ENCODE peak calls at places on chromosomes 6 and 20, in nine cellular contexts. One of them, this sample, is unnamed.

GRCh38 chr6:16441262-16441661 is 202.9 kb downstream of the GMPR start:
- DNase-seq in stimulated activated CD4-positive, alpha-beta T cell treated with anti-CD3 and anti-CD28 coated beads, Interleukin-12 subunit alpha, Interleukin-12 subunit beta, amount 100 ng/mL, for 48 hours: no peak
- DNase-seq in NCI-H146: no peak
- DNase-seq in endothelial cell: no peak
- DNase-seq in amniotic stem cell: no peak
- DNase-seq in RKO: no peak
- DNase-seq in NCI-H1092 treated with DMSO at 0.1 percent for 48 hours: no peak
- DNase-seq in dermis microvascular lymphatic vessel endothelial cell: no peak
- DNase-seq in stimulated activated naive CD8-positive, alpha-beta T cell treated with anti-CD3 and anti-CD28 coated beads, Interleukin-15, Interleukin-2, amounts not matched to agents 100 U/mL and 50 U/mL, for 24 hours: no peak
- DNase-seq in this sample: no peak

GRCh38 chr6:3334579-3334978 is 75.8 kb downstream of the PSMG4 start:
- DNase-seq in stimulated activated naive CD8-positive, alpha-beta T cell treated with anti-CD3 and anti-CD28 coated beads, Interleukin-15, Interleukin-2, amounts not matched to agents 100 U/mL and 50 U/mL, for 24 hours: no peak
- DNase-seq in NCI-H1092 treated with DMSO at 0.1 percent for 48 hours: peak; percentile 38
- DNase-seq in RKO: no peak
- DNase-seq in dermis microvascular lymphatic vessel endothelial cell: peak; percentile 36
- DNase-seq in amniotic stem cell: no peak
- DNase-seq in NCI-H146: peak; percentile 67
- DNase-seq in stimulated activated CD4-positive, alpha-beta T cell treated with anti-CD3 and anti-CD28 coated beads, Interleukin-12 subunit alpha, Interleukin-12 subunit beta, amount 100 ng/mL, for 48 hours: no peak
- DNase-seq in endothelial cell: no peak
- DNase-seq in this sample: no peak

GRCh38 chr6:129567374-129567773 is 142.6 kb downstream of the ARHGAP18 start:
- DNase-seq in RKO: no peak
- DNase-seq in dermis microvascular lymphatic vessel endothelial cell: peak; percentile 46
- DNase-seq in stimulated activated naive CD8-positive, alpha-beta T cell treated with anti-CD3 and anti-CD28 coated beads, Interleukin-15, Interleukin-2, amounts not matched to agents 100 U/mL and 50 U/mL, for 24 hours: peak; percentile 64
- DNase-seq in NCI-H146: peak; percentile 51
- DNase-seq in NCI-H1092 treated with DMSO at 0.1 percent for 48 hours: peak; percentile 0
- DNase-seq in stimulated activated CD4-positive, alpha-beta T cell treated with anti-CD3 and anti-CD28 coated beads, Interleukin-12 subunit alpha, Interleukin-12 subunit beta, amount 100 ng/mL, for 48 hours: peak; percentile 17
- DNase-seq in endothelial cell: peak; percentile 53
- DNase-seq in amniotic stem cell: no peak
- DNase-seq in this sample: peak; percentile 6

GRCh38 chr20:50020283-50020682 is 37.5 kb downstream of the SNAI1 start:
- DNase-seq in amniotic stem cell: no peak
- DNase-seq in endothelial cell: no peak
- DNase-seq in NCI-H146: no peak
- DNase-seq in dermis microvascular lymphatic vessel endothelial cell: peak; percentile 78
- DNase-seq in NCI-H1092 treated with DMSO at 0.1 percent for 48 hours: no peak
- DNase-seq in stimulated activated CD4-positive, alpha-beta T cell treated with anti-CD3 and anti-CD28 coated beads, Interleukin-12 subunit alpha, Interleukin-12 subunit beta, amount 100 ng/mL, for 48 hours: no peak
- DNase-seq in RKO: peak; percentile 47
- DNase-seq in stimulated activated naive CD8-positive, alpha-beta T cell treated with anti-CD3 and anti-CD28 coated beads, Interleukin-15, Interleukin-2, amounts not matched to agents 100 U/mL and 50 U/mL, for 24 hours: no peak
- DNase-seq in this sample: peak; percentile 52

GRCh38 chr6:904994-905393 is 212.1 kb upstream of the EXOC2 start:
- DNase-seq in dermis microvascular lymphatic vessel endothelial cell: no peak
- DNase-seq in stimulated activated naive CD8-positive, alpha-beta T cell treated with anti-CD3 and anti-CD28 coated beads, Interleukin-15, Interleukin-2, amounts not matched to agents 100 U/mL and 50 U/mL, for 24 hours: no peak
- DNase-seq in NCI-H146: no peak
- DNase-seq in endothelial cell: no peak
- DNase-seq in stimulated activated CD4-positive, alpha-beta T cell treated with anti-CD3 and anti-CD28 coated beads, Interleukin-12 subunit alpha, Interleukin-12 subunit beta, amount 100 ng/mL, for 48 hours: no peak
- DNase-seq in NCI-H1092 treated with DMSO at 0.1 percent for 48 hours: no peak
- DNase-seq in RKO: no peak
- DNase-seq in amniotic stem cell: no peak
- DNase-seq in this sample: no peak

GRCh38 chr6:111427341-111428116 is 55.5 kb downstream of the REV3L start:
- DNase-seq in stimulated activated naive CD8-positive, alpha-beta T cell treated with anti-CD3 and anti-CD28 coated beads, Interleukin-15, Interleukin-2, amounts not matched to agents 100 U/mL and 50 U/mL, for 24 hours: peak; percentile 14
- DNase-seq in NCI-H146: no peak
- DNase-seq in NCI-H1092 treated with DMSO at 0.1 percent for 48 hours: no peak
- DNase-seq in dermis microvascular lymphatic vessel endothelial cell: peak; percentile 91
- DNase-seq in amniotic stem cell: peak; percentile 38
- DNase-seq in stimulated activated CD4-positive, alpha-beta T cell treated with anti-CD3 and anti-CD28 coated beads, Interleukin-12 subunit alpha, Interleukin-12 subunit beta, amount 100 ng/mL, for 48 hours: no peak
- DNase-seq in RKO: peak; percentile 92
- DNase-seq in endothelial cell: no peak
- DNase-seq in this sample: peak; percentile 58

GRCh38 chr6:56381852-56382251 is 134.5 kb upstream of the COL21A1 start:
- DNase-seq in NCI-H1092 treated with DMSO at 0.1 percent for 48 hours: no peak
- DNase-seq in NCI-H146: peak; percentile 63
- DNase-seq in stimulated activated CD4-positive, alpha-beta T cell treated with anti-CD3 and anti-CD28 coated beads, Interleukin-12 subunit alpha, Interleukin-12 subunit beta, amount 100 ng/mL, for 48 hours: no peak
- DNase-seq in stimulated activated naive CD8-positive, alpha-beta T cell treated with anti-CD3 and anti-CD28 coated beads, Interleukin-15, Interleukin-2, amounts not matched to agents 100 U/mL and 50 U/mL, for 24 hours: no peak
- DNase-seq in endothelial cell: no peak
- DNase-seq in dermis microvascular lymphatic vessel endothelial cell: peak; percentile 24
- DNase-seq in RKO: no peak
- DNase-seq in amniotic stem cell: no peak
- DNase-seq in this sample: peak; percentile 24

GRCh38 chr6:115838763-115839401 is 221.8 kb downstream of the FRK start:
- DNase-seq in NCI-H1092 treated with DMSO at 0.1 percent for 48 hours: no peak
- DNase-seq in stimulated activated naive CD8-positive, alpha-beta T cell treated with anti-CD3 and anti-CD28 coated beads, Interleukin-15, Interleukin-2, amounts not matched to agents 100 U/mL and 50 U/mL, for 24 hours: peak; percentile 7
- DNase-seq in NCI-H146: no peak
- DNase-seq in amniotic stem cell: no peak
- DNase-seq in RKO: peak; percentile 67
- DNase-seq in endothelial cell: peak; percentile 47
- DNase-seq in stimulated activated CD4-positive, alpha-beta T cell treated with anti-CD3 and anti-CD28 coated beads, Interleukin-12 subunit alpha, Interleukin-12 subunit beta, amount 100 ng/mL, for 48 hours: no peak
- DNase-seq in dermis microvascular lymphatic vessel endothelial cell: peak; percentile 6
- DNase-seq in this sample: peak; percentile 33

GRCh38 chr6:67496191-67496590 is 1138.9 kb upstream of the ADGRB3 start:
- DNase-seq in NCI-H1092 treated with DMSO at 0.1 percent for 48 hours: no peak
- DNase-seq in NCI-H146: peak; percentile 2
- DNase-seq in dermis microvascular lymphatic vessel endothelial cell: no peak
- DNase-seq in endothelial cell: no peak
- DNase-seq in stimulated activated naive CD8-positive, alpha-beta T cell treated with anti-CD3 and anti-CD28 coated beads, Interleukin-15, Interleukin-2, amounts not matched to agents 100 U/mL and 50 U/mL, for 24 hours: no peak
- DNase-seq in stimulated activated CD4-positive, alpha-beta T cell treated with anti-CD3 and anti-CD28 coated beads, Interleukin-12 subunit alpha, Interleukin-12 subunit beta, amount 100 ng/mL, for 48 hours: no peak
- DNase-seq in amniotic stem cell: no peak
- DNase-seq in RKO: no peak
- DNase-seq in this sample: no peak

GRCh38 chr6:139080255-139080920 is 51.8 kb downstream of the ABRACL start:
- DNase-seq in NCI-H1092 treated with DMSO at 0.1 percent for 48 hours: no peak
- DNase-seq in endothelial cell: no peak
- DNase-seq in RKO: peak; percentile 8
- DNase-seq in stimulated activated naive CD8-positive, alpha-beta T cell treated with anti-CD3 and anti-CD28 coated beads, Interleukin-15, Interleukin-2, amounts not matched to agents 100 U/mL and 50 U/mL, for 24 hours: no peak
- DNase-seq in amniotic stem cell: no peak
- DNase-seq in dermis microvascular lymphatic vessel endothelial cell: no peak
- DNase-seq in stimulated activated CD4-positive, alpha-beta T cell treated with anti-CD3 and anti-CD28 coated beads, Interleukin-12 subunit alpha, Interleukin-12 subunit beta, amount 100 ng/mL, for 48 hours: no peak
- DNase-seq in NCI-H146: no peak
- DNase-seq in this sample: no peak

GRCh38 chr20:54023406-54023805 is 47.0 kb downstream of the BCAS1 start:
- DNase-seq in dermis microvascular lymphatic vessel endothelial cell: no peak
- DNase-seq in NCI-H1092 treated with DMSO at 0.1 percent for 48 hours: no peak
- DNase-seq in amniotic stem cell: no peak
- DNase-seq in stimulated activated CD4-positive, alpha-beta T cell treated with anti-CD3 and anti-CD28 coated beads, Interleukin-12 subunit alpha, Interleukin-12 subunit beta, amount 100 ng/mL, for 48 hours: no peak
- DNase-seq in endothelial cell: no peak
- DNase-seq in stimulated activated naive CD8-positive, alpha-beta T cell treated with anti-CD3 and anti-CD28 coated beads, Interleukin-15, Interleukin-2, amounts not matched to agents 100 U/mL and 50 U/mL, for 24 hours: no peak
- DNase-seq in RKO: no peak
- DNase-seq in NCI-H146: no peak
- DNase-seq in this sample: no peak

GRCh38 chr6:78607188-78607587 is 260.2 kb upstream of the IRAK1BP1 start:
- DNase-seq in NCI-H146: no peak
- DNase-seq in NCI-H1092 treated with DMSO at 0.1 percent for 48 hours: no peak
- DNase-seq in RKO: peak; percentile 11
- DNase-seq in stimulated activated naive CD8-positive, alpha-beta T cell treated with anti-CD3 and anti-CD28 coated beads, Interleukin-15, Interleukin-2, amounts not matched to agents 100 U/mL and 50 U/mL, for 24 hours: no peak
- DNase-seq in dermis microvascular lymphatic vessel endothelial cell: peak; percentile 53
- DNase-seq in amniotic stem cell: no peak
- DNase-seq in stimulated activated CD4-positive, alpha-beta T cell treated with anti-CD3 and anti-CD28 coated beads, Interleukin-12 subunit alpha, Interleukin-12 subunit beta, amount 100 ng/mL, for 48 hours: no peak
- DNase-seq in endothelial cell: no peak
- DNase-seq in this sample: peak; percentile 27

GRCh38 chr6:137754366-137754765 is 112.7 kb upstream of the TNFAIP3 start:
- DNase-seq in dermis microvascular lymphatic vessel endothelial cell: no peak
- DNase-seq in NCI-H1092 treated with DMSO at 0.1 percent for 48 hours: no peak
- DNase-seq in endothelial cell: no peak
- DNase-seq in NCI-H146: no peak
- DNase-seq in RKO: no peak
- DNase-seq in stimulated activated CD4-positive, alpha-beta T cell treated with anti-CD3 and anti-CD28 coated beads, Interleukin-12 subunit alpha, Interleukin-12 subunit beta, amount 100 ng/mL, for 48 hours: no peak
- DNase-seq in amniotic stem cell: no peak
- DNase-seq in stimulated activated naive CD8-positive, alpha-beta T cell treated with anti-CD3 and anti-CD28 coated beads, Interleukin-15, Interleukin-2, amounts not matched to agents 100 U/mL and 50 U/mL, for 24 hours: no peak
- DNase-seq in this sample: no peak

GRCh38 chr20:46893877-46894578 is 615 bp upstream of the EYA2 start:
- DNase-seq in amniotic stem cell: no peak
- DNase-seq in stimulated activated naive CD8-positive, alpha-beta T cell treated with anti-CD3 and anti-CD28 coated beads, Interleukin-15, Interleukin-2, amounts not matched to agents 100 U/mL and 50 U/mL, for 24 hours: no peak
- DNase-seq in dermis microvascular lymphatic vessel endothelial cell: no peak
- DNase-seq in RKO: no peak
- DNase-seq in NCI-H1092 treated with DMSO at 0.1 percent for 48 hours: no peak
- DNase-seq in NCI-H146: no peak
- DNase-seq in stimulated activated CD4-positive, alpha-beta T cell treated with anti-CD3 and anti-CD28 coated beads, Interleukin-12 subunit alpha, Interleukin-12 subunit beta, amount 100 ng/mL, for 48 hours: no peak
- DNase-seq in endothelial cell: no peak
- DNase-seq in this sample: no peak

GRCh38 chr6:422423-423061 is 31.0 kb downstream of the IRF4 start:
- DNase-seq in stimulated activated naive CD8-positive, alpha-beta T cell treated with anti-CD3 and anti-CD28 coated beads, Interleukin-15, Interleukin-2, amounts not matched to agents 100 U/mL and 50 U/mL, for 24 hours: peak; percentile 66
- DNase-seq in amniotic stem cell: peak; percentile 66
- DNase-seq in NCI-H1092 treated with DMSO at 0.1 percent for 48 hours: no peak
- DNase-seq in stimulated activated CD4-positive, alpha-beta T cell treated with anti-CD3 and anti-CD28 coated beads, Interleukin-12 subunit alpha, Interleukin-12 subunit beta, amount 100 ng/mL, for 48 hours: peak; percentile 49
- DNase-seq in RKO: peak; percentile 77
- DNase-seq in NCI-H146: peak; percentile 9
- DNase-seq in dermis microvascular lymphatic vessel endothelial cell: peak; percentile 8
- DNase-seq in endothelial cell: no peak
- DNase-seq in this sample: peak; percentile 94

GRCh38 chr20:834151-834747 is 734 bp downstream of the FAM110A start:
- DNase-seq in NCI-H1092 treated with DMSO at 0.1 percent for 48 hours: no peak
- DNase-seq in amniotic stem cell: no peak
- DNase-seq in stimulated activated naive CD8-positive, alpha-beta T cell treated with anti-CD3 and anti-CD28 coated beads, Interleukin-15, Interleukin-2, amounts not matched to agents 100 U/mL and 50 U/mL, for 24 hours: peak; percentile 57
- DNase-seq in NCI-H146: no peak
- DNase-seq in stimulated activated CD4-positive, alpha-beta T cell treated with anti-CD3 and anti-CD28 coated beads, Interleukin-12 subunit alpha, Interleukin-12 subunit beta, amount 100 ng/mL, for 48 hours: no peak
- DNase-seq in endothelial cell: no peak
- DNase-seq in RKO: no peak
- DNase-seq in dermis microvascular lymphatic vessel endothelial cell: no peak
- DNase-seq in this sample: peak; percentile 24

GRCh38 chr6:108236791-108237190 is 24.0 kb downstream of the SNX3 start:
- DNase-seq in NCI-H1092 treated with DMSO at 0.1 percent for 48 hours: no peak
- DNase-seq in stimulated activated naive CD8-positive, alpha-beta T cell treated with anti-CD3 and anti-CD28 coated beads, Interleukin-15, Interleukin-2, amounts not matched to agents 100 U/mL and 50 U/mL, for 24 hours: no peak
- DNase-seq in endothelial cell: no peak
- DNase-seq in amniotic stem cell: no peak
- DNase-seq in NCI-H146: no peak
- DNase-seq in RKO: no peak
- DNase-seq in stimulated activated CD4-positive, alpha-beta T cell treated with anti-CD3 and anti-CD28 coated beads, Interleukin-12 subunit alpha, Interleukin-12 subunit beta, amount 100 ng/mL, for 48 hours: no peak
- DNase-seq in dermis microvascular lymphatic vessel endothelial cell: no peak
- DNase-seq in this sample: no peak

GRCh38 chr20:62537649-62538292 is 62.0 kb upstream of the GATA5 start:
- DNase-seq in dermis microvascular lymphatic vessel endothelial cell: no peak
- DNase-seq in stimulated activated naive CD8-positive, alpha-beta T cell treated with anti-CD3 and anti-CD28 coated beads, Interleukin-15, Interleukin-2, amounts not matched to agents 100 U/mL and 50 U/mL, for 24 hours: no peak
- DNase-seq in stimulated activated CD4-positive, alpha-beta T cell treated with anti-CD3 and anti-CD28 coated beads, Interleukin-12 subunit alpha, Interleukin-12 subunit beta, amount 100 ng/mL, for 48 hours: no peak
- DNase-seq in NCI-H146: no peak
- DNase-seq in NCI-H1092 treated with DMSO at 0.1 percent for 48 hours: no peak
- DNase-seq in RKO: no peak
- DNase-seq in endothelial cell: no peak
- DNase-seq in amniotic stem cell: no peak
- DNase-seq in this sample: no peak

GRCh38 chr6:12275084-12275483 is 15.1 kb upstream of the EDN1 start:
- DNase-seq in dermis microvascular lymphatic vessel endothelial cell: no peak
- DNase-seq in endothelial cell: no peak
- DNase-seq in RKO: peak; percentile 21
- DNase-seq in NCI-H146: no peak
- DNase-seq in stimulated activated CD4-positive, alpha-beta T cell treated with anti-CD3 and anti-CD28 coated beads, Interleukin-12 subunit alpha, Interleukin-12 subunit beta, amount 100 ng/mL, for 48 hours: no peak
- DNase-seq in stimulated activated naive CD8-positive, alpha-beta T cell treated with anti-CD3 and anti-CD28 coated beads, Interleukin-15, Interleukin-2, amounts not matched to agents 100 U/mL and 50 U/mL, for 24 hours: no peak
- DNase-seq in NCI-H1092 treated with DMSO at 0.1 percent for 48 hours: no peak
- DNase-seq in amniotic stem cell: no peak
- DNase-seq in this sample: peak; percentile 15